ENCODE peak calls at places on chromosome 5, in four cellular contexts. M, K, L and S are unnamed samples.
A peak's percentile ranks its signal among the peaks of the same experiment; 100 is the strongest.

GRCh38 chr5:119417891-119418781 is 34.2 kb upstream of the HSD17B4 start:
- DNase-seq in L (no peak), K (no peak), M (no peak), S (no peak)

GRCh38 chr5:173547579-173547978 is 68.9 kb downstream of the BOD1 start:
- DNase-seq in K (no peak), L (no peak), M (no peak), S (no peak)

GRCh38 chr5:177508217-177508611 is 1.4 kb downstream of the DOK3 start:
- DNase-seq in L (no peak), M (no peak), K (no peak), S (no peak)

GRCh38 chr5:136769900-136770684 is 404.7 kb upstream of the TRPC7 start:
- DNase-seq in L (peak; percentile 80), M (peak; percentile 33), K (peak; percentile 48), S (peak; percentile 73)

GRCh38 chr5:78295035-78295961 is 800 bp upstream of the AP3B1 start:
- DNase-seq in M (peak; percentile 41), L (peak; percentile 9), K (peak; percentile 39), S (peak; percentile 29)

GRCh38 chr5:1006656-1007071 is 1.9 kb upstream of the NKD2 start:
- DNase-seq in L (no peak), M (no peak), K (no peak), S (no peak)

GRCh38 chr5:157607371-157608161 is 32.0 kb upstream of the ADAM19 start:
- DNase-seq in M (peak; percentile 73), K (no peak), L (peak; percentile 33), S (no peak)

GRCh38 chr5:143833179-143833578 is 21.2 kb downstream of the HMHB1 start:
- DNase-seq in M (no peak), K (no peak), L (no peak), S (no peak)

GRCh38 chr5:61817472-61818326 is 485.6 kb downstream of the ZSWIM6 start:
- DNase-seq in L (no peak), M (peak; percentile 22), K (peak; percentile 5), S (peak; percentile 51)

GRCh38 chr5:107005161-107005560 is 665.6 kb downstream of the EFNA5 start:
- DNase-seq in L (no peak), K (no peak), M (no peak), S (no peak)

GRCh38 chr5:57859626-57860025 is 377.0 kb upstream of the ACTBL2 start:
- DNase-seq in K (no peak), L (no peak), M (no peak), S (no peak)

GRCh38 chr5:114789773-114790402 is 379.8 kb downstream of the TRIM36 start:
- DNase-seq in M (peak; percentile 34), L (no peak), K (peak; percentile 8), S (peak; percentile 30)

GRCh38 chr5:172284275-172284971 is 859 bp upstream of the UBTD2 start:
- DNase-seq in L (peak; percentile 25), K (no peak), M (no peak), S (no peak)

GRCh38 chr5:56480305-56481146 is 247.4 kb upstream of the ANKRD55 start:
- DNase-seq in L (no peak), K (peak; percentile 96), M (no peak), S (peak; percentile 92)

GRCh38 chr5:143259254-143259605 is 144.3 kb downstream of the NR3C1 start:
- DNase-seq in K (no peak), M (no peak), L (no peak), S (no peak)

GRCh38 chr5:135883441-135883840 is 12.2 kb downstream of the IL9 start:
- DNase-seq in K (no peak), L (peak; percentile 23), M (no peak), S (no peak)

GRCh38 chr5:115471674-115472073 is 72.9 kb downstream of the FEM1C start:
- DNase-seq in L (no peak), M (no peak), K (no peak), S (no peak)

GRCh38 chr5:31996909-31997308 is 177.2 kb downstream of the GOLPH3 start:
- DNase-seq in M (no peak), L (no peak), K (no peak), S (no peak)

GRCh38 chr5:145947581-145947980 is 11.2 kb downstream of the SH3RF2 start:
- DNase-seq in M (no peak), K (no peak), L (no peak), S (no peak)

GRCh38 chr5:3201941-3202340 is 393.7 kb upstream of the IRX1 start:
- DNase-seq in M (no peak), K (no peak), L (no peak), S (no peak)

GRCh38 chr5:128536861-128537305 is 1.2 kb downstream of the FBN2 start:
- DNase-seq in M (no peak), K (no peak), L (no peak), S (peak; percentile 6)

GRCh38 chr5:109964136-109964535 is 274.4 kb downstream of the MAN2A1 start:
- DNase-seq in M (no peak), L (no peak), K (no peak), S (no peak)

GRCh38 chr5:6470672-6471071 is 22.0 kb downstream of the UBE2QL1 start:
- DNase-seq in M (no peak), L (no peak), K (no peak), S (no peak)

GRCh38 chr5:1190296-1190695 is 11.1 kb upstream of the SLC6A19 start:
- DNase-seq in L (no peak), K (no peak), M (no peak), S (no peak)

GRCh38 chr5:138011991-138012390 is 20.9 kb downstream of the FAM13B start:
- DNase-seq in K (no peak), M (no peak), L (no peak), S (no peak)

GRCh38 chr5:177472460-177473441 is 683 bp downstream of the DBN1 start:
- DNase-seq in L (peak; percentile 87), K (peak; percentile 25), M (no peak), S (peak; percentile 92)

GRCh38 chr5:138952962-138953361 is 77.8 kb upstream of the LRRTM2 start:
- DNase-seq in M (no peak), L (no peak), K (no peak), S (no peak)

GRCh38 chr5:171848006-171848405 is 62.4 kb downstream of the SMIM23 start:
- DNase-seq in K (no peak), M (no peak), L (no peak), S (peak; percentile 62)

GRCh38 chr5:53934126-53934856 is 373.9 kb downstream of the NDUFS4 start:
- DNase-seq in M (no peak), K (no peak), L (no peak), S (no peak)

GRCh38 chr5:139543423-139543991 is 17.6 kb upstream of the UBE2D2 start:
- DNase-seq in L (peak; percentile 75), K (no peak), M (no peak), S (peak; percentile 59)

GRCh38 chr5:89697581-89697980 is 712.0 kb downstream of the CETN3 start:
- DNase-seq in L (no peak), M (no peak), K (no peak), S (no peak)

GRCh38 chr5:141560725-141561483 is 57.9 kb downstream of the DIAPH1 start:
- DNase-seq in L (peak; percentile 64), M (peak; percentile 59), K (peak; percentile 10), S (peak; percentile 68)

GRCh38 chr5:8827701-8828100 is 718.2 kb downstream of the SEMA5A start:
- DNase-seq in K (no peak), M (no peak), L (no peak), S (no peak)

GRCh38 chr5:8828596-8829321 is 717.1 kb downstream of the SEMA5A start:
- DNase-seq in M (no peak), K (no peak), L (no peak), S (no peak)

GRCh38 chr5:8829322-8830029 is 716.4 kb downstream of the SEMA5A start:
- DNase-seq in M (no peak), K (no peak), L (no peak), S (no peak)

GRCh38 chr5:8826491-8826890 is 719.4 kb downstream of the SEMA5A start:
- DNase-seq in K (no peak), M (no peak), L (no peak), S (no peak)

GRCh38 chr5:8825161-8825757 is 720.6 kb downstream of the SEMA5A start:
- DNase-seq in K (no peak), M (no peak), L (no peak), S (no peak)
- TF ChIP-seq REST in K (no peak), M (no peak), L (no peak), S (no peak)

DNA sequence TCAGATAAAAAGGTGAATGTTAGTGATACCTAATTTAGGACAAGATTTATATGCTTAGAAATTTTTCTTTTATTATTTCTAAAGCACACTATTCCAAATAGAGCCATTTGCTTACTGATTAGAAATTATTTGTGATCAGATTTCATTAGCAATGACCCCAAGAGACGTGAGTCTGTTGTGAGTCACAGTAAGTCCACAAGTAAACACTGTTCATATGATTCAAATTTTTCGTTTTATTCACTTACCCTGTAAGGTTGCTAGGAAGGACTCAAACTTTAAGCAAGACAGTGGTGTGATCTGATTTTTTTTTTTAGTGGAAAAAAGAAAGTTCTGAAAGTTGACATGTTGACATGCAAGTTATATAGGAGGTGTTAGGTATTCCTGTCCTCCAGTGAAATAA is 1.2 kb downstream of the CARD6 start:
- DNase-seq in L (no peak), M (no peak), K (no peak), S (no peak)
- TF ChIP-seq ELF1 in L (no peak), M (no peak), K (no peak), S (no peak)

DNA sequence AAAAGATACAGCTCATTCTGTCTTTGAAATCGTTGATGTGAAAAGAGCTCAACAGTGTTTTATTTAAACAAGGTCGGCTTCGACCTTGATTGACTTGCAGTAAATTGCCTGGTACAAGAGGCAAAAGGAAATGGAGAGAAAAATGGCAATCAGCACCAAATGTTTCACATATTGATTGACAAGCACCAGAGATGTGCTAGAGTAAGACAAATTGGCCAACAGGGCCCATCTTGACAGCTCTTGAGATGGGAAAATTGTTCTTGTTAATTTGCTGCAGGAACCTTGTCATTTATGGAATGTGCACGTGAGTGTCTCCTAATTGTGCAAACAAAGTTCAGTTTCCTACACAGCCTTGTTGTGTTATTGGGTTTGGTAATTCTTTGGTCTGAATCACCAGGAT is 447.3 kb upstream of the WWC1 start:
- DNase-seq in K (no peak), L (no peak), M (no peak), S (no peak)
- TF ChIP-seq REST in K (no peak), L (no peak), M (no peak), S (no peak)

GRCh38 chr5:123223906-123224305 is 134.9 kb downstream of the PRDM6 start:
- DNase-seq in K (no peak), L (no peak), M (no peak), S (no peak)
- TF ChIP-seq ELF1 in K (no peak), L (no peak), M (no peak), S (no peak)

GRCh38 chr5:65070026-65070425 is 301.3 kb downstream of the CWC27 start:
- DNase-seq in K (no peak), L (no peak), M (no peak), S (no peak)

GRCh38 chr5:65076251-65076869 is 307.6 kb downstream of the CWC27 start:
- DNase-seq in M (peak; percentile 57), K (peak; percentile 45), L (peak; percentile 82), S (no peak)

GRCh38 chr5:65068410-65068809 is 299.7 kb downstream of the CWC27 start:
- DNase-seq in L (no peak), M (no peak), K (no peak), S (no peak)

GRCh38 chr5:65075623-65076250 is 307.0 kb downstream of the CWC27 start:
- DNase-seq in K (no peak), M (no peak), L (no peak), S (no peak)

GRCh38 chr5:65072836-65073620 is 304.3 kb downstream of the CWC27 start:
- DNase-seq in L (no peak), M (no peak), K (no peak), S (no peak)
- TF ChIP-seq REST in L (no peak), M (no peak), K (no peak), S (peak; percentile 85)

GRCh38 chr5:148853868-148854267 is 27.5 kb downstream of the ADRB2 start:
- DNase-seq in K (no peak), L (no peak), M (no peak), S (no peak)
- TF ChIP-seq ELF1 in K (no peak), L (no peak), M (no peak), S (no peak)